ENCODE peak calls at places on chromosomes 5 and 9, in seven cellular contexts. X, V, J, G, T, A and M are unnamed samples.
A peak's percentile ranks its signal among the peaks of the same experiment; 100 is the strongest.

GRCh38 chr9:21754741-21755140 is 47.7 kb upstream of the MTAP start:
- DNase-seq in G (no peak), A (no peak), V (no peak), J (no peak), X (no peak), T (no peak), M (no peak)

GRCh38 chr9:121073038-121073437 is 1.7 kb upstream of the CNTRL start:
- DNase-seq in X (no peak), T (no peak), J (peak; percentile 47), V (no peak), G (no peak), A (no peak), M (no peak)

GRCh38 chr5:118548761-118549160 is 439.6 kb downstream of the DTWD2 start:
- DNase-seq in A (peak; percentile 92), V (no peak), T (no peak), X (no peak), G (no peak), J (peak; percentile 28), M (peak; percentile 63)

GRCh38 chr5:179771496-179771895 is 22.3 kb upstream of the LTC4S start:
- DNase-seq in V (no peak), T (no peak), A (no peak), J (no peak), X (no peak), G (no peak), M (no peak)

GRCh38 chr5:39835371-39835770 is 410.6 kb upstream of the DAB2 start:
- DNase-seq in V (no peak), X (no peak), J (no peak), A (no peak), T (no peak), G (no peak), M (no peak)

GRCh38 chr5:137899493-137899892 is 10.2 kb downstream of the PKD2L2 start:
- DNase-seq in A (no peak), X (no peak), V (no peak), J (no peak), G (no peak), T (no peak), M (no peak)

GRCh38 chr5:166788050-166788449 is 1503.4 kb upstream of the WWC1 start:
- DNase-seq in X (no peak), G (no peak), V (peak; percentile 78), A (no peak), T (no peak), J (no peak), M (no peak)

GRCh38 chr9:133371261-133371711 is 4.6 kb downstream of the SURF4 start:
- DNase-seq in X (no peak), G (no peak), J (no peak), A (peak; percentile 2), T (no peak), V (no peak), M (no peak)

GRCh38 chr9:104301770-104302169 is 202.3 kb upstream of the OR13F1 start:
- DNase-seq in T (no peak), V (no peak), A (peak; percentile 49), G (no peak), J (no peak), X (no peak), M (no peak)

GRCh38 chr5:128304121-128304520 is 220.6 kb downstream of the SLC12A2 start:
- DNase-seq in A (no peak), T (no peak), X (no peak), J (peak; percentile 73), G (no peak), V (no peak), M (peak; percentile 69)

GRCh38 chr9:91966503-91966902 is 16.5 kb upstream of the ROR2 start:
- DNase-seq in J (peak; percentile 66), X (no peak), T (no peak), A (no peak), V (no peak), G (no peak), M (no peak)

GRCh38 chr9:99896119-99896518 is 10.3 kb upstream of the STX17 start:
- DNase-seq in G (no peak), X (no peak), J (no peak), A (no peak), T (no peak), V (no peak), M (no peak)
- H2AK5ac ChIP-seq in G (no peak overlapping the region), X (no peak overlapping the region), J (no peak overlapping the region), A (no peak overlapping the region), T (no peak overlapping the region), V (no peak overlapping the region), M (no peak overlapping the region)

GRCh38 chr9:134833294-134833880 is 47.2 kb upstream of the FCN2 start:
- DNase-seq in J (no peak), A (no peak), X (no peak), V (no peak), G (no peak), T (no peak), M (no peak)
- H2AK5ac ChIP-seq in J (no peak overlapping the region), A (no peak overlapping the region), X (peak overlapping the region; percentile 64), V (no peak overlapping the region), G (no peak overlapping the region), T (no peak overlapping the region), M (no peak overlapping the region)

DNA sequence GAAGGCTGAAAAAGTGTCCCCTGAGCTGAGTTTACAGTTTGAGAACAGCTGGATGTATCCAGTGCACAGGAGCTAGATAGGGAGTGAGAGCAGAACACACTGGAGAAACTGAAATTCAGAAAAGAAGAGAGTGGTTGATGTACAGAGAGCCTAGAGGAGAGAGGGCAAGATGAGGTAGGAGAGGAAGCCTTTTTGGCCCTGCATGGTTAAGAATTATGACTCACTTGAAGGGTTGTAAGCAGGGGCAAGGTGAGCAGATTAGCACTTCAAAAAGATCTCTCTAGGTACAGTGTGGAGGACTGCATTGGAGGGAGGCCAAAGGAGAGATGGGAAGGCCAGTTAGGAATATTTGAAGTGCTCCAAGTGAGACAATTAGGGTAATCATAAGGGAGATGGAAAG is 25.2 kb downstream of the MCC start:
- DNase-seq in V (no peak), X (no peak), G (no peak), J (no peak), T (no peak), A (no peak), M (no peak)
- H2AK5ac ChIP-seq in V (no peak overlapping the region), X (no peak overlapping the region), G (no peak overlapping the region), J (no peak overlapping the region), T (no peak overlapping the region), A (no peak overlapping the region), M (no peak overlapping the region)

GRCh38 chr9:126674365-126675146 is 60.8 kb downstream of the LMX1B start:
- DNase-seq in T (no peak), J (no peak), V (no peak), A (no peak), X (no peak), G (no peak), M (no peak)
- H2AK5ac ChIP-seq in T (no peak overlapping the region), J (no peak overlapping the region), V (no peak overlapping the region), A (no peak overlapping the region), X (peak overlapping the region; percentile 90), G (peak overlapping the region; percentile 97), M (no peak overlapping the region)